ENCODE peak calls at places on chromosome 7, in ten cellular contexts. T is GM23248; Y is NCI-H460; D is left colon; F is CD8-positive, alpha-beta memory T cell; L is putamen; Q is NAMALWA; P is transverse colon; A is SHP77; W is endothelial cell of umbilical vein. C is an unnamed sample.

GRCh38 chr7:286278-286677 is 3.7 kb upstream of the FOXL3 start:
- DNase-seq in T (no peak), Y (no peak), D (no peak), F (no peak), L (no peak), Q (no peak), P (no peak), A (no peak), W (no peak), C (no peak)

GRCh38 chr7:1889556-1890181 is 219.6 kb downstream of the ELFN1 start:
- DNase-seq in T (peak; percentile 79), Y (no peak), D (no peak), F (no peak), L (no peak), Q (no peak), P (no peak), A (no peak), W (no peak), C (no peak)

GRCh38 chr7:142896741-142897379 is 11.3 kb upstream of the TRPV6 start:
- DNase-seq in T (no peak), Y (no peak), D (no peak), F (no peak), L (no peak), Q (no peak), P (no peak), A (no peak), W (no peak), C (no peak)

GRCh38 chr7:47299496-47299895 is 282.4 kb downstream of the TNS3 start:
- DNase-seq in T (no peak), Y (no peak), D (no peak), F (no peak), L (no peak), Q (no peak), P (no peak), A (no peak), W (no peak), C (no peak)

GRCh38 chr7:29606287-29606721 is 42.7 kb downstream of the PRR15 start:
- DNase-seq in T (peak; percentile 90), Y (peak; percentile 52), D (peak; percentile 52), F (no peak), L (no peak), Q (no peak), P (peak; percentile 55), A (no peak), W (peak; percentile 39), C (no peak)

GRCh38 chr7:70660154-70660818 is 471.7 kb upstream of the GALNT17 start:
- DNase-seq in T (no peak), Y (no peak), D (no peak), F (peak; percentile 87), L (no peak), Q (no peak), P (peak; percentile 29), A (no peak), W (no peak), C (peak; percentile 95)

GRCh38 chr7:36054642-36055041 is 98.4 kb upstream of the EEPD1 start:
- DNase-seq in T (no peak), Y (no peak), D (no peak), F (no peak), L (no peak), Q (no peak), P (no peak), A (no peak), W (no peak), C (no peak)

GRCh38 chr7:31073486-31074383 is 21.6 kb downstream of the ADCYAP1R1 start:
- DNase-seq in T (peak; percentile 67), Y (no peak), D (no peak), F (no peak), L (no peak), Q (no peak), P (no peak), A (no peak), W (peak; percentile 6), C (no peak)

C was measured in immature natural killer cell.